ENCODE peak calls at places on chromosomes 7 and 10, in ten cellular contexts. I is tibial artery, K is endodermal cell, J is right cardiac atrium, U is esophagus muscularis mucosa, H is HepG2, M is prostate gland, R is psoas muscle, O is body of pancreas, A is testis. C is an unnamed sample. For H3K4me1, the result is how much of the 10 kb centered on the place peaks cover.

GRCh38 chr10:50552308-50552707 is 71.4 kb downstream of the SGMS1 start:
- DNase-seq in R (no peak), A (no peak), K (no peak), J (no peak), I (no peak), H (no peak), U (no peak), O (no peak), M (no peak), C (no peak)

GRCh38 chr7:97004931-97005763 is at the start of gene DLX6:
- DNase-seq in U (peak), J (peak), O (no peak), A (peak), R (no peak), I (no peak), K (peak), H (peak), M (no peak), C (no peak)

GRCh38 chr10:122441961-122442360 is 12.5 kb upstream of the ARMS2 start:
- DNase-seq in M (no peak), I (no peak), R (no peak), A (no peak), U (no peak), H (peak), J (no peak), O (no peak), K (no peak), C (no peak)

GRCh38 chr10:123270221-123270620 is 116.0 kb downstream of the BUB3 start:
- DNase-seq in H (no peak), O (no peak), A (no peak), I (no peak), K (peak), M (no peak), U (no peak), J (no peak), R (no peak), C (no peak)

GRCh38 chr7:134755422-134756022 is 23.9 kb upstream of the CALD1 start:
- DNase-seq in U (peak), A (peak), M (no peak), R (no peak), O (no peak), J (peak), K (no peak), H (no peak), I (no peak), C (no peak)

GRCh38 chr10:59719374-59719773 is 9.7 kb upstream of the SLC16A9 start:
- DNase-seq in J (no peak), K (no peak), H (no peak), M (no peak), R (no peak), O (no peak), I (no peak), U (no peak), A (no peak), C (no peak)

GRCh38 chr10:127987467-127988380 is 80.8 kb downstream of the PTPRE start:
- DNase-seq in H (no peak), R (no peak), K (no peak), U (no peak), A (no peak), J (no peak), M (no peak), I (no peak), O (no peak), C (no peak)

GRCh38 chr10:112782176-112782907 is 167.7 kb upstream of the TCF7L2 start:
- DNase-seq in M (no peak), J (peak), K (no peak), R (peak), H (no peak), U (peak), I (peak), O (peak), A (peak), C (no peak)

GRCh38 chr7:151710121-151710640 is 166.7 kb downstream of the PRKAG2 start:
- DNase-seq in A (no peak), J (no peak), R (peak), O (no peak), H (no peak), U (no peak), M (no peak), I (no peak), K (no peak), C (no peak)

GRCh38 chr10:22693371-22693784 is 21.0 kb downstream of the PIP4K2A start:
- DNase-seq in M (no peak), A (no peak), H (no peak), R (no peak), O (no peak), K (no peak), U (no peak), I (no peak), J (no peak), C (no peak)

GRCh38 chr7:132554446-132554845 is 21.8 kb downstream of the PLXNA4 start:
- DNase-seq in I (no peak), A (no peak), H (no peak), R (no peak), J (no peak), M (no peak), U (no peak), K (no peak), O (no peak), C (no peak)

GRCh38 chr10:121774404-121774803 is 153.4 kb downstream of the ATE1 start:
- DNase-seq in K (no peak), M (no peak), I (no peak), A (no peak), R (no peak), J (no peak), H (peak), U (no peak), O (no peak), C (no peak)

GRCh38 chr7:1899201-1899600 is 229.1 kb downstream of the ELFN1 start:
- DNase-seq in U (no peak), H (no peak), J (peak), R (peak), M (no peak), O (no peak), I (no peak), K (no peak), A (peak), C (no peak)

GRCh38 chr7:109964780-109965179 is 1126.1 kb upstream of the LRRN3 start:
- DNase-seq in I (no peak), R (no peak), K (no peak), O (no peak), A (no peak), M (no peak), H (no peak), J (no peak), U (no peak), C (no peak)

DNA sequence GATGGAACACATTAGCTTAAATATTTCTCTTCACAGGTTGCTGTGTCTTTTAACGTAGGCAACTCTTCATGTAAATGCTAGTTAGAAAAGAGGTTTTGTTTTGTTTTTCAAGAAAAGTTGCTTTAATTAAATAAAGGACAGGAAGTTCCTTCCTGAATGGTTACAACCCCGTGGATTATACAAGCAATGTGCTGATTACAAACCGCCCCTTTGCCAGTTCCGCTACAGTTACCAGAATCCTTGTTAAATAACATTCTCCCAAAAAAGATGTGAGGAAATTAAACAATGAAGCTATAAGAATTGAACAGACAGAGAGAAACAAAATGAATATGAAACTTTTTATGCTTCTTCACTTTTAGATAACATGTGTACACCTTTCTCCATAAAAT is 75.1 kb downstream of the LYZL2 start:
- DNase-seq in H (no peak), M (no peak), A (peak), R (no peak), J (no peak), I (no peak), O (no peak), U (no peak), K (no peak), C (no peak)
- H3K4me3 ChIP-seq in H (peak), M (no peak), A (peak), R (peak), J (peak), I (peak), O (no peak), U (peak), K (peak), C (no peak)

GRCh38 chr10:76168437-76168836 is 737.0 kb downstream of the LRMDA start:
- DNase-seq in I (no peak), J (no peak), K (no peak), U (no peak), M (no peak), R (no peak), H (no peak), A (no peak), O (no peak), C (no peak)
- H3K4me1 ChIP-seq in I (under half), J (under half), K (under half), U (under half), M (under half), R (under half), H (under half), A (under half), O (under half), C (under half)

DNA sequence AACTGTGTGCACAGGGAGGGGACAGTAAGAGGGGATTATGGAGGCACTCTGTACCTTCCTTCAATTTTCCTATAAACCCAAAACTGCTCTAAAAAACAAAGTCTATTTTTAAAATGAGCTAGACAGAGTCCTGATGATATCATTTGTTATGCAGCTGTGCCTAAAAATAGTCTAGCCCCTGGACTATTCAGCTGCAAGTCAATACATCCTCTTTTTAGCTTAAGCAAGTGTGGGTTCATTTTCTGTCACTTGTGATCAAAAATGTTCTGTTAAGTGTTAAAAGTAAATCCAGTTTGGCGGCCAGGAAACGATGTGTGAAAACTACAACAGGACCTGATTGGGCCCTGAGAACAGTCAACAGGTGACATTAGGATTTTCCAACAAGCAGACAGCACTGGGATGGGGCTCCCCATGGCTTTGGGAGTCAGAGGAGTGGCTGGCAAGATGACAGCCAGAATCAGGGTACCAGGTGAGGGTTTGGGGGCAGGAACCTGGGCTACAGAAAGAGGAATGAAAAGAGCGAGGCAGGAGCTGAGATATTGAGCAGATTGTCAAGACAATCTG is 33.9 kb downstream of the FAM107B start:
- DNase-seq in H (no peak), O (no peak), J (no peak), M (no peak), I (no peak), R (no peak), A (no peak), U (no peak), K (no peak), C (no peak)
- H3K27ac ChIP-seq in H (no peak), O (no peak), J (peak), M (no peak), I (peak), R (no peak), A (no peak), U (peak), K (no peak), C (no peak)

DNA sequence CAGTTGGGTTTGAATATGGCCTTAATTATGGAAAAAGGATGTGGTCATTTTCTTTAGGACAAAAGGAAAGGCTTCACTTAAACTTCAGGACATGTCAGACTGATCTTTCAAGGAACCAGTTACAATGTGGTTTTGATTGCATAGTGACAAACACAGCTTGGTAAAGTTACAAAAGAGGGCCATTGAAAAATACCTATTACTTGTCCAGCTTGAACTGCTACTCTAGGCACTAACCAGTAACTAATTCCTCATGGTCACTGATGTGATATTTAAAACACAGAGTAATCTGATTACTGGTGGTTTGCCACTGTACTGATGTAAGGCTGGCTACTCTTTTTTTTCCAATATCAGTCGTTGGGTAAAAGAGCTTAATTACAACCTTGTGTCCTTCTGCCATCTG is 22.6 kb downstream of the TES start:
- DNase-seq in H (no peak), O (no peak), J (no peak), I (no peak), A (no peak), K (no peak), U (no peak), R (no peak), M (no peak), C (no peak)
- H3K4me3 ChIP-seq in H (no peak), O (no peak), J (no peak), I (no peak), A (no peak), K (no peak), U (no peak), R (no peak), M (no peak), C (no peak)

DNA sequence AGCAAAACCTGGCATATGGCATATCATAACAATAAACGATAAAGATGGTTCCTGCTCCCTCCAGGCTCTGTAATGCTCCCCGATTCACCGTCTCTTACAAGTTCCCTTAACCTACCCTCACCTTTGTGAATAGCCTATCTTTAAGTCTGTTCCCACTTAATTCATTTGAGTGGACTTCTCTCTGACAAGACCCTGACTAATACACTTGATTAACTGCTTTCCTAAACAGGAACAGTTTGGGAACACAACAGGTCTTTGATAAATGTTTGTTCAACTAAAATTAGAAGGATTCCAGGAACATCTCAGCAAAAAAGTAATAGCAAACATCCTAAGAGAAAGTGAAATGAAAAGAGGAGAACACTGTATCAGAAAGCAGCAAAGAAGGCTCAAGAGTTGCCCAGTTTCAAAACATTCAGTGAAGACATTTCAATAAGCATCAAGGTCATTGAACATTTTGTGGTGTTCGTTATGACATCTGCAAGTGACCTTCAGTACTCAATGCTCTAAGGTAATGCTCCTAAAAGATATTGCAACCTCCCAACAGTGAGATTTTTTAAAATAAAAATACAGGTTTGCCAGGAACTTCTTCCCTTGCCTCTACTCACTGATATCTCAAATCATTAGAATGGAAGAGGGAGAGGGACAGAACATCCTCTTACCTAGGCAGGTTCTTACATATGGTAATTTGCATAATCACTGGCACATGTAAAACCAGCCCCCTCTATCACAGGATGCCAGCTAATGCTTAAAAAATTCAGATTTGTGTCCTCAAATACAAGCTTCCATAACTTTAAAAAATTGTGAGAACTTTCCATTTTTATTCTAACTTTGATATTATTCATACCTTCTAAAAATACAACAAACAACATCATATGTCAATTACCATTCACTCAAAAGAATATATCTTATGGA is 11.4 kb upstream of the ARHGAP12 start:
- DNase-seq in J (no peak), R (no peak), O (no peak), A (no peak), U (no peak), K (no peak), H (no peak), I (no peak), M (no peak), C (no peak)
- H3K4me1 ChIP-seq in J (under half), R (under half), O (half or more), A (under half), U (under half), K (under half), H (half or more), I (under half), M (under half), C (under half)

DNA sequence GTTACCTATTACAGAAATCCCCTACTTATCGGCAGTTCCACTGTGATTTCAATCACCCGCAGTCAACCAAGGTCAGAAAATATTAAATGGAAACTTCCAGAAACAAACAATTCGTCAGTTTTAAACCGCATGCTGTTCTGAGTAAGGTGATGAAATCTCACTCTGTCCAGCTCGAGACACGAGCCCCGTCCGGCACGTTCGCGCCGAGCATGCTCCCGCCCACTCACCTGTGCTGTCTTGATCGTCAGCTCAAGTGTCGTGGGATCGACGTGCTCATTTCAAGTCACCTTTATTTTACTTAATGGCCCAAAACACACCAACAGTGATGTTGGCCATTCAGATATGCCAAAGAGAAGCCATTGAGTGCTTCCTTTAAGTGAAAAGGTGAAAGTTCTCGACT is 21.2 kb downstream of the ESYT2 start:
- DNase-seq in U (no peak), O (no peak), I (no peak), A (no peak), K (no peak), H (no peak), M (no peak), R (no peak), J (no peak), C (no peak)
- H3K27ac ChIP-seq in U (peak), O (no peak), I (no peak), A (no peak), K (no peak), H (no peak), M (no peak), R (no peak), J (no peak), C (no peak)